ENCODE peak calls at places on chromosomes 16 and 17, in ten cellular contexts. R is right cardiac atrium; U is fibroblast of pulmonary artery; O is fibroblast of lung; V is AML-193; G is activated CD4-positive, CD25-positive, alpha-beta regulatory T cell; F is left lung; A is Panc1; Y is C1 segment of cervical spinal cord; J is OCI-M1. S is an unnamed sample.

GRCh38 chr17:12983986-12984932 is 33.6 kb downstream of the ELAC2 start:
- DNase-seq in V (no peak), A (no peak), Y (peak), U (peak), O (peak), G (no peak), R (peak), J (no peak), F (no peak), S (peak)

GRCh38 chr17:1162116-1162855 is 17.5 kb downstream of the ABR start:
- DNase-seq in F (peak), Y (no peak), A (no peak), U (no peak), R (no peak), G (no peak), J (no peak), O (no peak), V (no peak), S (no peak)

GRCh38 chr17:58605470-58605869 is 86.4 kb downstream of the TEX14 start:
- DNase-seq in O (no peak), F (no peak), V (no peak), J (no peak), Y (no peak), R (no peak), A (no peak), U (no peak), G (no peak), S (no peak)

GRCh38 chr16:79635488-79635887 is 35.0 kb upstream of the MAF start:
- DNase-seq in G (no peak), V (no peak), F (no peak), R (no peak), Y (no peak), J (no peak), U (no peak), O (no peak), A (no peak), S (no peak)

GRCh38 chr17:47686276-47686635 is 7.7 kb upstream of the TBKBP1 start:
- DNase-seq in V (no peak), R (no peak), O (peak), G (no peak), J (no peak), U (no peak), F (no peak), A (no peak), Y (no peak), S (peak)

GRCh38 chr17:18981642-18982424 is 22.7 kb downstream of the FAM83G start:
- DNase-seq in J (no peak), U (peak), Y (no peak), A (peak), O (peak), V (no peak), R (peak), G (no peak), F (peak), S (peak)

GRCh38 chr17:61689610-61690180 is 98.7 kb upstream of the NACA2 start:
- DNase-seq in V (no peak), G (no peak), Y (no peak), A (no peak), U (peak), F (no peak), R (no peak), J (no peak), O (peak), S (peak)

GRCh38 chr17:78414178-78415162 is 36.0 kb downstream of the PGS1 start:
- DNase-seq in V (no peak), A (no peak), O (no peak), Y (no peak), U (no peak), J (no peak), F (peak), R (peak), G (peak), S (no peak)

GRCh38 chr17:71987634-71988033 is 133.2 kb upstream of the SOX9 start:
- DNase-seq in O (peak), R (peak), A (no peak), Y (no peak), G (no peak), V (no peak), J (peak), F (no peak), U (no peak), S (no peak)

GRCh38 chr17:64343833-64344637 is 46.6 kb downstream of the PECAM1 start:
- DNase-seq in G (no peak), V (no peak), O (peak), Y (no peak), A (no peak), J (peak), U (peak), F (peak), R (peak), S (peak)

GRCh38 chr17:80792373-80792781 is 199.3 kb upstream of the CHMP6 start:
- DNase-seq in A (no peak), Y (no peak), O (peak), R (no peak), U (peak), G (no peak), J (no peak), F (no peak), V (no peak), S (no peak)

GRCh38 chr16:64158941-64159588 is 962.8 kb downstream of the CDH11 start:
- DNase-seq in R (no peak), F (no peak), U (no peak), Y (no peak), A (no peak), J (no peak), G (no peak), V (no peak), O (no peak), S (no peak)

GRCh38 chr17:72497915-72498314 is 377.1 kb downstream of the SOX9 start:
- DNase-seq in F (no peak), V (no peak), U (no peak), A (no peak), Y (no peak), J (no peak), G (no peak), R (no peak), O (no peak), S (no peak)

GRCh38 chr16:84751947-84752346 is 52.1 kb downstream of the USP10 start:
- DNase-seq in U (peak), G (no peak), O (no peak), F (no peak), Y (no peak), R (no peak), V (peak), J (peak), A (no peak), S (peak)

GRCh38 chr17:81404557-81405165 is 9.4 kb downstream of the BAHCC1 start:
- DNase-seq in U (no peak), A (no peak), J (no peak), G (no peak), F (no peak), Y (no peak), O (no peak), V (no peak), R (no peak), S (no peak)

GRCh38 chr16:48318630-48319029 is 66.6 kb downstream of the SIAH1 start:
- DNase-seq in F (no peak), O (peak), J (no peak), V (peak), G (no peak), A (no peak), U (peak), R (no peak), Y (no peak), S (peak)

GRCh38 chr16:77729951-77730350 is 7.6 kb downstream of the NUDT7 start:
- DNase-seq in R (no peak), J (no peak), F (no peak), O (no peak), V (no peak), A (no peak), G (no peak), U (no peak), Y (no peak), S (no peak)

GRCh38 chr16:11204513-11205047 is 51.4 kb downstream of the SOCS1 start:
- DNase-seq in V (no peak), A (no peak), F (no peak), G (no peak), R (no peak), O (no peak), J (no peak), U (no peak), Y (no peak), S (no peak)

GRCh38 chr16:29009050-29009837 is 24.4 kb downstream of the LAT start:
- DNase-seq in U (no peak), F (no peak), V (no peak), G (no peak), J (peak), Y (no peak), R (no peak), A (no peak), O (no peak), S (no peak)

GRCh38 chr17:9729034-9729650 is 62.2 kb downstream of the DHRS7C start:
- DNase-seq in O (peak), F (no peak), U (peak), Y (no peak), A (peak), V (peak), J (peak), G (no peak), R (no peak), S (peak)

GRCh38 chr17:79654960-79655382 is 44.1 kb upstream of the RBFOX3 start:
- DNase-seq in G (no peak), Y (no peak), O (no peak), J (no peak), U (no peak), A (no peak), F (no peak), R (no peak), V (no peak), S (no peak)

GRCh38 chr16:67280090-67281015 is 1.0 kb downstream of the PLEKHG4 start:
- DNase-seq in U (no peak), V (no peak), Y (no peak), F (no peak), G (no peak), A (no peak), J (no peak), O (no peak), R (no peak), S (no peak)

GRCh38 chr16:29910819-29911675 is 10.8 kb downstream of the ASPHD1 start:
- DNase-seq in G (no peak), F (no peak), A (no peak), V (no peak), Y (no peak), O (no peak), U (no peak), R (no peak), J (no peak), S (no peak)

GRCh38 chr17:20988001-20988641 is 54.7 kb downstream of the USP22 start:
- DNase-seq in Y (no peak), O (no peak), G (no peak), J (no peak), F (no peak), U (no peak), V (no peak), A (no peak), R (no peak), S (no peak)

GRCh38 chr16:17138801-17139200 is 332.0 kb downstream of the XYLT1 start:
- DNase-seq in A (no peak), F (no peak), V (no peak), J (peak), U (no peak), O (peak), G (no peak), R (no peak), Y (no peak), S (no peak)

GRCh38 chr17:5706835-5707234 is 122.5 kb upstream of the NLRP1 start:
- DNase-seq in Y (peak), G (peak), R (peak), V (peak), F (no peak), O (peak), J (peak), U (peak), A (peak), S (peak)

GRCh38 chr17:1022278-1023024 is 25.5 kb downstream of the TIMM22 start:
- DNase-seq in A (no peak), Y (no peak), F (peak), U (no peak), V (no peak), R (peak), O (no peak), G (no peak), J (no peak), S (no peak)

GRCh38 chr17:82356845-82357355 is 2.1 kb upstream of the TEX19 start:
- DNase-seq in F (no peak), V (no peak), A (no peak), J (no peak), R (no peak), G (no peak), O (no peak), U (no peak), Y (no peak), S (no peak)

GRCh38 chr16:11361043-11361442 is 15.8 kb downstream of the RMI2 start:
- DNase-seq in A (no peak), U (no peak), J (no peak), O (no peak), G (no peak), Y (no peak), F (no peak), R (no peak), V (no peak), S (peak)

GRCh38 chr17:10743316-10744009 is 13.6 kb upstream of the TMEM220 start:
- DNase-seq in U (peak), Y (no peak), R (no peak), A (no peak), J (no peak), V (no peak), G (no peak), F (no peak), O (peak), S (peak)

GRCh38 chr17:81991684-81992513 is 14.5 kb downstream of the ASPSCR1 start:
- DNase-seq in F (peak), R (peak), Y (peak), G (no peak), U (peak), O (peak), A (no peak), V (no peak), J (no peak), S (peak)

GRCh38 chr17:6752068-6752909 is 3.6 kb upstream of the XAF1 start:
- DNase-seq in A (no peak), V (peak), J (peak), U (peak), F (no peak), Y (peak), O (peak), R (peak), G (no peak), S (peak)

GRCh38 chr17:3979276-3979583 is 15.0 kb upstream of the ATP2A3 start:
- DNase-seq in U (no peak), V (no peak), O (no peak), F (no peak), G (no peak), R (peak), Y (no peak), A (no peak), J (peak), S (no peak)

GRCh38 chr17:78555741-78556401 is 21.3 kb downstream of the DNAH17 start:
- DNase-seq in U (no peak), Y (no peak), F (no peak), R (peak), V (no peak), G (no peak), A (no peak), O (no peak), J (no peak), S (no peak)

GRCh38 chr17:8143581-8144400 is 8.4 kb downstream of the PER1 start:
- DNase-seq in G (no peak), J (no peak), O (no peak), Y (no peak), V (no peak), U (no peak), R (peak), F (peak), A (no peak), S (no peak)

GRCh38 chr17:35373984-35374765 is 754 bp upstream of the SLFN11 start:
- DNase-seq in R (peak), J (peak), O (peak), A (no peak), F (peak), V (peak), G (no peak), Y (no peak), U (peak), S (peak)

GRCh38 chr17:47292206-47292605 is 31.5 kb upstream of the EFCAB13 start:
- DNase-seq in A (no peak), R (no peak), G (no peak), Y (no peak), V (no peak), O (no peak), U (no peak), F (no peak), J (no peak), S (no peak)